ENCODE peak calls at places on chromosome 18, in nine cellular contexts. W, V, A, B, D, J, I, L and U are unnamed samples.

GRCh38 chr18:55421612-55422381 is 166.2 kb downstream of the TCF4 start:
- DNase-seq in B (no peak), J (no peak), A (no peak), D (peak; percentile 55), V (no peak), W (no peak), L (no peak), I (no peak), U (no peak)

GRCh38 chr18:45066868-45067267 is 386.2 kb downstream of the SETBP1 start:
- DNase-seq in I (peak; percentile 53), J (no peak), B (no peak), W (no peak), V (no peak), A (no peak), L (no peak), D (no peak), U (no peak)

GRCh38 chr18:54358495-54358793 is 738 bp downstream of the C18orf54 start:
- DNase-seq in J (no peak), V (no peak), B (no peak), I (no peak), A (no peak), L (no peak), W (peak; percentile 18), D (peak; percentile 35), U (no peak)

GRCh38 chr18:76565238-76566173 is 70.5 kb upstream of the ZNF516 start:
- DNase-seq in L (peak; percentile 73), J (peak; percentile 9), I (peak; percentile 83), D (peak; percentile 92), B (peak; percentile 70), A (no peak), W (no peak), V (peak; percentile 34), U (no peak)

GRCh38 chr18:35478520-35479435 is 19.0 kb downstream of the INO80C start:
- DNase-seq in L (no peak), W (no peak), A (no peak), D (peak; percentile 88), I (no peak), J (no peak), V (peak; percentile 90), B (no peak), U (no peak)

GRCh38 chr18:40868110-40868858 is 1086.8 kb upstream of the PIK3C3 start:
- DNase-seq in W (no peak), D (peak; percentile 79), L (no peak), I (no peak), V (peak; percentile 77), J (no peak), B (no peak), A (no peak), U (no peak)

GRCh38 chr18:58615150-58616132 is 13.4 kb downstream of the ALPK2 start:
- DNase-seq in B (no peak), L (no peak), W (no peak), V (no peak), J (peak; percentile 91), I (no peak), D (no peak), A (peak; percentile 38), U (peak; percentile 67)

GRCh38 chr18:45642238-45642637 is 27.0 kb downstream of the SLC14A2 start:
- DNase-seq in L (no peak), J (no peak), V (no peak), D (no peak), B (no peak), A (no peak), I (no peak), W (no peak), U (no peak)

GRCh38 chr18:32767400-32767799 is 5.4 kb downstream of the KLHL14 start:
- DNase-seq in W (no peak), J (no peak), B (no peak), L (no peak), I (no peak), A (no peak), V (no peak), D (no peak), U (no peak)

GRCh38 chr18:43596106-43596712 is 318.9 kb upstream of the SYT4 start:
- DNase-seq in I (peak; percentile 43), J (peak; percentile 30), L (no peak), D (peak; percentile 38), A (no peak), V (peak; percentile 23), W (no peak), B (no peak), U (peak; percentile 54)

GRCh38 chr18:9924371-9924943 is 10.6 kb downstream of the VAPA start:
- DNase-seq in I (no peak), A (no peak), W (no peak), L (no peak), V (no peak), B (no peak), J (no peak), D (no peak), U (no peak)

GRCh38 chr18:7608798-7609197 is 41.7 kb downstream of the PTPRM start:
- DNase-seq in I (no peak), W (no peak), B (no peak), V (no peak), L (no peak), J (no peak), D (no peak), A (no peak), U (no peak)

GRCh38 chr18:55048892-55049291 is 89.6 kb upstream of the CCDC68 start:
- DNase-seq in J (no peak), I (no peak), L (no peak), W (no peak), A (no peak), V (peak; percentile 17), D (peak; percentile 62), B (no peak), U (no peak)

GRCh38 chr18:1499265-1499664 is 594.6 kb downstream of the ADCYAP1 start:
- DNase-seq in W (no peak), V (no peak), L (no peak), I (no peak), A (no peak), B (no peak), D (no peak), J (no peak), U (no peak)
- TF ChIP-seq CTCF in W (no peak), V (no peak), L (no peak), I (peak; percentile 14), A (no peak), B (no peak), D (no peak), J (no peak), U (no peak)

GRCh38 chr18:46754661-46755292 is 2.1 kb downstream of the ST8SIA5 start:
- DNase-seq in L (peak; percentile 38), A (no peak), W (no peak), B (no peak), J (no peak), I (peak; percentile 42), V (no peak), D (no peak), U (no peak)
- TF ChIP-seq CTCF in L (peak; percentile 20), A (no peak), W (peak; percentile 41), B (peak; percentile 38), J (no peak), I (no peak), V (no peak), D (peak; percentile 12), U (no peak)

DNA sequence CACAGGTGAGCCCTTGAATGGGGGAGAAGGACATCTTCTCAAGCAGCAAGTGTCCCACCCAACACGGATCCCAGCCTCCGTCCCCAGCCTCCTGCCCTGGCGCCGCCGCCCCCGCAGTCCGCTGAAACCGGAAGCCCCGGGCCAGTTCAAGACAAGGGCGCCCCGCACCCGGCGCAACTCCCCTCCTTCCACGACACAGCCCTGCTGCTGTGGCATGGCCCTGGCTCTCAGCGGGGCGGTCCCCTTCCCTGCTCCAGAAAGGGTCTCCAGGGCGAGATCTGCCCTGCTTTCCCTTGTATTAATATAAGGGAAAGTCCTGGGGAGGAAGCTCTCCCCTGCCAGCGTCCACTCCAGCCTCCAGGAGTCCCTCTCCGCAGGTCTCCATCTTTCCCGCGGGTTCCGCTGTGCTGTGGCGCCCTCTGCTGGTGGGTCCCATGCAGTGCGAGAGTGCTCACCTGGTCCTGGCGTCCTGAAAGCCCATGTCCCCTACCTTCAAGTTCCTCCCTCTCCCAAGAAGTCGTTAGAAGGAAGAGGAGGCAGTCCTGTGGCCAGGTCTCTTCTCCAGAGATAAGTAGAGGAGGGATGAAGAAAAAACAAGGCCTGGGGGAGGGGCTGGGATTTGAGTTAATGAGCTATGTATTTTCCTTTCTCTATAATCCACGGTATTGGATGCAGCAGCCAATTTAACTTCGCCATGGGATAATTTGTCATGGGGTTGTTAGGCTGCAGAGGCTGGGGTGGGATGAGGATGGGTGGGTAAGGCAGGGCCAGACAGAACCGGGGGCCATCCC is 176.0 kb downstream of the SMAD2 start:
- DNase-seq in I (peak; percentile 64), J (peak; percentile 41), B (no peak), V (peak; percentile 39), D (no peak), L (peak; percentile 89), W (peak; percentile 78), A (peak; percentile 26), U (peak; percentile 82)
- TF ChIP-seq CTCF in I (peak; percentile 83), J (peak; percentile 87), B (peak; percentile 38), V (peak; percentile 44), D (peak; percentile 79), L (peak; percentile 95), W (peak; percentile 89), A (peak; percentile 59), U (peak; percentile 90)

GRCh38 chr18:80198391-80198790 is 48.9 kb downstream of the PARD6G start:
- DNase-seq in J (no peak), I (no peak), W (no peak), D (no peak), L (no peak), V (no peak), B (no peak), A (no peak), U (no peak)

GRCh38 chr18:80200932-80201672 is 46.2 kb downstream of the PARD6G start:
- DNase-seq in L (no peak), J (no peak), D (peak; percentile 46), W (no peak), I (no peak), A (no peak), B (no peak), V (no peak), U (no peak)

GRCh38 chr18:80198994-80199748 is 48.1 kb downstream of the PARD6G start:
- DNase-seq in I (no peak), L (no peak), A (no peak), W (no peak), J (no peak), B (no peak), D (no peak), V (no peak), U (no peak)

GRCh38 chr18:80201739-80202138 is 45.6 kb downstream of the PARD6G start:
- DNase-seq in V (no peak), D (no peak), J (no peak), A (no peak), L (no peak), B (no peak), W (no peak), I (no peak), U (no peak)

DNA sequence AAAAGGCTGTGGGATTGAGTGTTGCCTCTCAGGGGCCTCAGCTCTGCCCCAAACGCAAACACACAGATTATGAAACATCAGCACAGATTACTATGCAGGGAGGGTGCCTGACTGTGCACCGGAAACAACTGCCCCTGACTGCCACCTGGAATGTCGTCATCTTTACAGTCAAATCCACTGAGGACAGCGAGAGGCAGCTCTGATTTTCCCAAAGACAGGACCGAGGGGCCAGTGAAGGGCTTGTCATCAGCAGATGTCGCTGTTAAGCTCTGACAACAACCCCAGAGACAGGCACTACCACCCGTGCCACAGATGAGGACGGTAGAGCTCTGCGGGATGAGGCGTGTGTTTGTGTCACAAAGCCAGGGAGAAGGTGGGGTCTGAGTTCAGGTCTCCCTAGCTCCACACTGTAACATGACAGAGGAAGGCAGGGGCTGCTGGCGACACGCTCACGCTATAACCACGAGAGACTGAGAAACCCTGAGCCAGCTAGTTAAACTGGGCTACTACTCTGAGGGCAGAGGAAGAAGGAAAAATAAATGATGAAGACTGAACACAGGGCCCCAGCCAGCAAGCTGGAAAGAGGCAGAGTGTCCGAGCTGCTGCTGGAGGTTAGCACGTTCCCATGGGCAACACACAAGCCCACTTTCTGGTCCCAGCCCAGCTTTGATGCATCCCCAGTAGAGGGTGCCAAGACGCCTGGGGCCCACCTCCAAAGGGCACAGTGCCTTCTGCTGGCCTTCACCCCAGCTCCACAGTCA is 47.0 kb downstream of the PARD6G start:
- DNase-seq in D (no peak), J (no peak), V (peak; percentile 29), B (no peak), W (no peak), L (no peak), I (no peak), A (no peak), U (no peak)
- TF ChIP-seq CTCF in D (peak; percentile 44), J (no peak), V (peak; percentile 32), B (peak; percentile 9), W (no peak), L (no peak), I (peak; percentile 15), A (no peak), U (no peak)